ENCODE peak calls at places on chromosomes 7 and 10, in seven cellular contexts. S is transverse colon, D is AG09309, M is HFFc6, Z is bronchial epithelial cell, R is fibroblast of mammary gland, P is Panc1. L is an unnamed sample.

GRCh38 chr10:113023017-113023416 is 73.0 kb downstream of the TCF7L2 start:
- DNase-seq in S (no peak), D (no peak), M (no peak), Z (no peak), R (no peak), P (no peak), L (no peak)

GRCh38 chr7:149156898-149157297 is 9.6 kb downstream of the ZNF398 start:
- DNase-seq in S (no peak), D (no peak), M (no peak), Z (no peak), R (no peak), P (no peak), L (no peak)

GRCh38 chr10:109941193-109941872 is 18.0 kb upstream of the XPNPEP1 start:
- DNase-seq in S (no peak), D (no peak), M (no peak), Z (no peak), R (no peak), P (no peak), L (no peak)

GRCh38 chr7:8365499-8366110 is 67.8 kb upstream of the NXPH1 start:
- DNase-seq in S (no peak), D (no peak), M (peak; percentile 3), Z (peak; percentile 48), R (no peak), P (peak; percentile 20), L (peak; percentile 9)

GRCh38 chr10:6165221-6165725 is 37.5 kb upstream of the PFKFB3 start:
- DNase-seq in S (no peak), D (no peak), M (no peak), Z (peak; percentile 29), R (no peak), P (no peak), L (no peak)

GRCh38 chr10:113056030-113056429 is 106.0 kb downstream of the TCF7L2 start:
- DNase-seq in S (no peak), D (peak; percentile 38), M (no peak), Z (no peak), R (no peak), P (no peak), L (no peak)

GRCh38 chr10:52394246-52394645 is 80.2 kb downstream of the DKK1 start:
- DNase-seq in S (no peak), D (no peak), M (no peak), Z (no peak), R (peak; percentile 4), P (no peak), L (no peak)

GRCh38 chr7:134315679-134316538 is 821 bp downstream of the SLC35B4 start:
- DNase-seq in S (no peak), D (no peak), M (peak; percentile 17), Z (peak; percentile 12), R (peak; percentile 45), P (no peak), L (no peak)

GRCh38 chr10:130127612-130128607 is 8.3 kb upstream of the GLRX3 start:
- DNase-seq in S (peak; percentile 48), D (peak; percentile 31), M (peak; percentile 69), Z (peak; percentile 76), R (peak; percentile 64), P (peak; percentile 65), L (no peak)

GRCh38 chr10:103781329-103782061 is 73.9 kb downstream of the SH3PXD2A start:
- DNase-seq in S (peak; percentile 67), D (peak; percentile 96), M (peak; percentile 99), Z (peak; percentile 98), R (peak; percentile 99), P (peak; percentile 20), L (peak; percentile 92)

GRCh38 chr7:157312941-157313340 is 23.9 kb upstream of the DNAJB6 start:
- DNase-seq in S (no peak), D (no peak), M (no peak), Z (no peak), R (no peak), P (no peak), L (no peak)

GRCh38 chr7:52720856-52721255 is 314.6 kb upstream of the POM121L12 start:
- DNase-seq in S (no peak), D (no peak), M (no peak), Z (no peak), R (no peak), P (no peak), L (no peak)

GRCh38 chr7:155209920-155210319 is 87.8 kb upstream of the INSIG1 start:
- DNase-seq in S (no peak), D (no peak), M (no peak), Z (no peak), R (no peak), P (no peak), L (no peak)

GRCh38 chr7:131105294-131105802 is 222.3 kb upstream of the MKLN1 start:
- DNase-seq in S (no peak), D (no peak), M (no peak), Z (no peak), R (peak; percentile 22), P (no peak), L (no peak)

GRCh38 chr7:16416289-16417282 is 4.8 kb downstream of the CRPPA start:
- DNase-seq in S (no peak), D (no peak), M (peak; percentile 89), Z (peak; percentile 87), R (peak; percentile 86), P (no peak), L (peak; percentile 48)

GRCh38 chr7:138125598-138126111 is 49.4 kb downstream of the AKR1D1 start:
- DNase-seq in S (no peak), D (no peak), M (peak; percentile 32), Z (peak; percentile 77), R (peak; percentile 24), P (no peak), L (peak; percentile 92)

GRCh38 chr7:29005829-29006228 is 47.7 kb upstream of the TRIL start:
- DNase-seq in S (no peak), D (peak; percentile 18), M (no peak), Z (peak; percentile 70), R (peak; percentile 73), P (no peak), L (no peak)

GRCh38 chr10:118914626-118915025 is 114.9 kb upstream of the NANOS1 start:
- DNase-seq in S (no peak), D (no peak), M (no peak), Z (no peak), R (no peak), P (no peak), L (no peak)

GRCh38 chr10:27911645-27912044 is 87.2 kb downstream of the ODAD2 start:
- DNase-seq in S (no peak), D (peak; percentile 11), M (no peak), Z (no peak), R (no peak), P (no peak), L (no peak)

DNA sequence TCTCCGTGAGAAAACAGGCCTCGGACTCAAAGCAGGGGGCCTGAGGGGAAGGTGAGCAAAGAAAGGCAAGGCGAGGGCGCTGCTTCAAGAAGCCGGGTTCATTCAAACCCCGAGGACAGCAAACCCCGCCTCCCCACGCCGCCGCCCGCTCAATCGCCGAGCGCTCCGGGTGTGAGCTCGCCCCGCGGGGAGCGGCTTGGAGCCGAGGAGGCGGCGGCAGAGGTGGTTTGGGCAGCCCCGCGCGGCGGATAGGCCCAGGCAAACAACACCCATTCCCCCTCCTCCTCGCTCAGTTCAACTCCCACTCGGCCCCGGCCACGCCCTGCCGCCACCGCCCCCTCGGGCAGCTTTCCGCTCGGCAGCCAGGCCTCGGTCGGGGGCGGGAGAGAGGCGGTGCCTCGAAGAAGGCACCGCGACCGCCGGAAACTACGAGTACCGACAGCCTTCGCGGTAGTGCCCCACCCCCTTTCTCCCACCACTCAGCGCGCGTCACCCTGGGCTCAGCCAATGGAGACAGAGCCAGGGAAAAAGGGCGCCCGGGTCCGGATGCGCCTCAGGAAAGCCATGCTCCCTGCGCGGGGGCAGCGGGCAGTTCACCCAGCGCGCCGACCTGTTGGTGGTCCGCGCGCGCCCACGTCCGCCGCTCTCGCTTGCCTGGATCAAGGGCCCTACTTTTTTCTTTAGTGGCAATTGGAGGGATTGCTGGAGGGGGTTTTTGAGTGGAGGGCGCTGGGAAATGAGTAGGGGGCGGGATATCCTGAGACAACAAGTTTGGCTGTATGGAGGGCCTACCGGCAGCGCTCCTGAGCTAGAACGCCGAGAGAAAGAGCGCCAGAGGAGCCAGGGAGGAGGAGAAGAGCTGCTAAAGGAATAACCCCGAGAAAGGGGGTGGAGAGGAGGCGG is 674 bp upstream of the SP4 start:
- DNase-seq in S (peak; percentile 99), D (peak; percentile 91), M (peak; percentile 98), Z (peak; percentile 91), R (peak; percentile 96), P (peak; percentile 88), L (peak; percentile 62)
- TF ChIP-seq CTCF in S (no peak), D (peak; percentile 5), M (peak; percentile 20), Z (no peak), R (no peak), P (no peak), L (no peak)

GRCh38 chr7:43522406-43523156 is 60.3 kb upstream of the STK17A start:
- DNase-seq in S (no peak), D (peak; percentile 37), M (peak; percentile 83), Z (peak; percentile 99), R (peak; percentile 28), P (no peak), L (no peak)
- TF ChIP-seq CTCF in S (no peak), D (no peak), M (no peak), Z (no peak), R (no peak), P (no peak), L (no peak)

GRCh38 chr7:47301078-47301477 is 280.8 kb downstream of the TNS3 start:
- DNase-seq in S (no peak), D (no peak), M (no peak), Z (no peak), R (no peak), P (no peak), L (no peak)
- TF ChIP-seq CTCF in S (no peak), D (no peak), M (peak; percentile 35), Z (peak; percentile 1), R (no peak), P (no peak), L (no peak)

GRCh38 chr10:59129867-59130266 is 46.6 kb upstream of the PHYHIPL start:
- DNase-seq in S (no peak), D (no peak), M (no peak), Z (no peak), R (no peak), P (no peak), L (no peak)

GRCh38 chr10:59126277-59126676 is 50.2 kb upstream of the PHYHIPL start:
- DNase-seq in S (no peak), D (no peak), M (no peak), Z (no peak), R (no peak), P (no peak), L (no peak)

GRCh38 chr10:59131673-59132072 is 44.8 kb upstream of the PHYHIPL start:
- DNase-seq in S (no peak), D (no peak), M (no peak), Z (no peak), R (no peak), P (no peak), L (no peak)

GRCh38 chr10:59126992-59127391 is 49.5 kb upstream of the PHYHIPL start:
- DNase-seq in S (no peak), D (no peak), M (no peak), Z (peak; percentile 42), R (no peak), P (no peak), L (peak; percentile 78)

DNA sequence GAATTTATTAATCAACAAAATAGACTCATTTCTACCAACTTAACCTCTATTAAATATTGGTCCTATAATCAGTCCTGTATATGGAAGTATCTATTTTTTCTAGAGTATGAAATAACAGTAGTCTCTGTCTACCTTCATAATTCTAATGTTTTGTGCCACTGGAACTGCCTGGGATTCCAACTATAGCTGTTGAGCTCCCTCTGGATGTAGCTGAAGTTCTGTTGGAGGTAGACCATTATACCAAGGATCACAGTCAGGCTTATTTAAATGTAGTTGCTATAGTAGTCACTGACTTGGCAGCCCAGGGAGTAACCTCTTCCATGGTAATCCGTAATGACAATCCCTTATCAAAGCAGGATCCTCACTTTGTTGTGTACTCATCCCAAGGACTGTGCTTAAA is 48.5 kb upstream of the PHYHIPL start:
- DNase-seq in S (no peak), D (no peak), M (no peak), Z (no peak), R (no peak), P (no peak), L (no peak)
- TF ChIP-seq CTCF in S (no peak), D (no peak), M (no peak), Z (no peak), R (no peak), P (no peak), L (no peak)